ENCODE peak calls at places on chromosomes 11 and 22, in six cellular contexts. J is fibroblast of the aortic adventitia, K is AG04449, I is pancreas, N is mammary epithelial cell, D is cardiac fibroblast. E is an unnamed sample.

GRCh38 chr22:42780070-42780540 is 59.4 kb upstream of the A4GALT start:
- DNase-seq in I (no peak), K (peak), D (peak), N (peak), J (peak), E (peak)

GRCh38 chr11:128308793-128309192 is 278.6 kb downstream of the ETS1 start:
- DNase-seq in I (no peak), J (no peak), N (no peak), D (no peak), K (no peak), E (no peak)

GRCh38 chr11:118619444-118620205 is 12.2 kb downstream of the PHLDB1 start:
- DNase-seq in N (peak), J (peak), D (peak), I (no peak), K (peak), E (peak)

GRCh38 chr11:75585271-75585670 is 23.2 kb downstream of the SERPINH1 start:
- DNase-seq in D (no peak), I (no peak), N (no peak), J (no peak), K (no peak), E (no peak)

GRCh38 chr11:120710354-120711187 is 199.0 kb downstream of the GRIK4 start:
- DNase-seq in I (no peak), K (peak), D (peak), N (peak), J (peak), E (peak)

GRCh38 chr11:128409476-128409875 is 177.9 kb downstream of the ETS1 start:
- DNase-seq in K (peak), D (peak), N (peak), I (no peak), J (peak), E (peak)

GRCh38 chr11:16815047-16815767 is 76.8 kb downstream of the C11orf58 start:
- DNase-seq in D (no peak), K (no peak), J (peak), N (no peak), I (peak), E (peak)

GRCh38 chr22:41132555-41132954 is 40.2 kb downstream of the EP300 start:
- DNase-seq in N (no peak), J (no peak), I (no peak), K (no peak), D (peak), E (no peak)

GRCh38 chr22:35775339-35775738 is 57.7 kb downstream of the APOL5 start:
- DNase-seq in D (no peak), K (no peak), J (no peak), N (no peak), I (no peak), E (no peak)

GRCh38 chr22:34639911-34640310 is 426.0 kb upstream of the ISX start:
- DNase-seq in I (no peak), D (no peak), K (no peak), J (no peak), N (peak), E (no peak)

GRCh38 chr22:43567691-43568308 is 156.0 kb downstream of the MPPED1 start:
- DNase-seq in D (no peak), K (no peak), J (no peak), I (no peak), N (no peak), E (no peak)

GRCh38 chr11:2898366-2899079 is 12.9 kb upstream of the CDKN1C start:
- DNase-seq in N (peak), K (peak), I (peak), D (peak), J (peak), E (peak)

GRCh38 chr11:86346513-86346912 is 28.2 kb upstream of the CCDC81 start:
- DNase-seq in J (no peak), D (no peak), I (no peak), N (no peak), K (no peak), E (no peak)

GRCh38 chr11:121841487-121842167 is 274.4 kb downstream of the BLID start:
- DNase-seq in J (peak), D (peak), K (peak), N (no peak), I (no peak), E (peak)

GRCh38 chr11:61569701-61570100 is 11.2 kb downstream of the SYT7 start:
- DNase-seq in D (no peak), K (no peak), I (peak), N (no peak), J (no peak), E (no peak)

GRCh38 chr11:61571337-61571736 is 9.5 kb downstream of the SYT7 start:
- DNase-seq in N (no peak), J (no peak), K (no peak), I (peak), D (no peak), E (no peak)

GRCh38 chr11:61564936-61565696 is 15.8 kb downstream of the SYT7 start:
- DNase-seq in K (no peak), N (no peak), I (peak), D (no peak), J (no peak), E (no peak)

GRCh38 chr11:61571869-61572268 is 9.0 kb downstream of the SYT7 start:
- DNase-seq in N (no peak), J (no peak), D (no peak), I (peak), K (no peak), E (no peak)

GRCh38 chr11:61567286-61568061 is 13.4 kb downstream of the SYT7 start:
- DNase-seq in K (no peak), I (peak), N (peak), J (peak), D (peak), E (peak)
- TF ChIP-seq CTCF in K (peak), I (no peak), N (peak), J (peak), D (peak), E (peak)

DNA sequence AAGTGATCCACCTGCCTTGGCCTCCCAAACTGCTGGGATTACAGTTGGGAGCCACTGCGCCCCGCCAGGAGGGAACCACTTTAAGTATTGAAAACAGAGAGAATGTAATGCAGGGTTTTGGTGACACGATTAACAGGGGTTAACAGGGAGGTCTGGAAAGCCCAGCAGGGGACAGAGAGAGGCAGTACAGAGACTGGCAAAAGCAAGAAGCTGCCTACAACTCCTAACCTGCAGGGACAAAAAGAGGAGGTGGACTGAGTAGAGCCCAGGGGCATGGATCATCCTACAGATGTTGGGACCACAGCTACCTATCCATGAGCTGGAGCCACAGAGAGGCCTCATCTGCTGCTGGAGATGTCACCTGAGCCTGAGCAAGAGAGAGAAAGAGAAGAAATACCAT is 1.7 kb upstream of the SPINDOC start:
- DNase-seq in J (no peak), D (no peak), K (no peak), N (no peak), I (no peak), E (no peak)
- H3K4me3 ChIP-seq in J (no peak), D (no peak), K (no peak), N (no peak), I (no peak), E (no peak)

GRCh38 chr11:47270331-47271271 is 668 bp downstream of the MADD start:
- DNase-seq in N (peak), K (no peak), J (peak), I (no peak), D (peak), E (peak)

GRCh38 chr11:47267858-47268257 is 2.1 kb upstream of the MADD start:
- DNase-seq in N (no peak), I (peak), K (no peak), D (no peak), J (no peak), E (no peak)

GRCh38 chr11:47269002-47269828 is 718 bp upstream of the MADD start:
- DNase-seq in K (peak), N (peak), I (peak), D (peak), J (peak), E (peak)

GRCh38 chr11:47269829-47270305 is at the start of gene MADD:
- DNase-seq in I (peak), D (peak), J (peak), K (no peak), N (peak), E (peak)

DNA sequence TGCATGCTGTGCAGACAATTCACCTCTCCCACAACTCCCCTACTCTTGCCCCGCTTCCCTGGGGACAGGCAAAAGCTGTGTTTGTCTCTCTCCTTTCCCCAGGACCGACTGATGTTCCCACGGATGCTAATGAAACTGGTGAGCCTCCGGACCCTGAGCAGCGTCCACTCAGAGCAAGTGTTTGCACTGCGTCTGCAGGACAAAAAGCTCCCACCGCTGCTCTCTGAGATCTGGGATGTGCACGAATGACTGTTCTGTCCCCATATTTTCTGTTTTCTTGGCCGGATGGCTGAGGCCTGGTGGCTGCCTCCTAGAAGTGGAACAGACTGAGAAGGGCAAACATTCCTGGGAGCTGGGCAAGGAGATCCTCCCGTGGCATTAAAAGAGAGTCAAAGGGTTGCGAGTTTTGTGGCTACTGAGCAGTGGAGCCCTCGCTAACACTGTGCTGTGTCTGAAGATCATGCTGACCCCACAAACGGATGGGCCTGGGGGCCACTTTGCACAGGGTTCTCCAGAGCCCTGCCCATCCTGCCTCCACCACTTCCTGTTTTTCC is 1.4 kb upstream of the MADD start:
- DNase-seq in I (peak), K (no peak), J (no peak), N (no peak), D (no peak), E (no peak)
- TF ChIP-seq CTCF in I (no peak), K (no peak), J (no peak), N (no peak), D (no peak), E (no peak)

DNA sequence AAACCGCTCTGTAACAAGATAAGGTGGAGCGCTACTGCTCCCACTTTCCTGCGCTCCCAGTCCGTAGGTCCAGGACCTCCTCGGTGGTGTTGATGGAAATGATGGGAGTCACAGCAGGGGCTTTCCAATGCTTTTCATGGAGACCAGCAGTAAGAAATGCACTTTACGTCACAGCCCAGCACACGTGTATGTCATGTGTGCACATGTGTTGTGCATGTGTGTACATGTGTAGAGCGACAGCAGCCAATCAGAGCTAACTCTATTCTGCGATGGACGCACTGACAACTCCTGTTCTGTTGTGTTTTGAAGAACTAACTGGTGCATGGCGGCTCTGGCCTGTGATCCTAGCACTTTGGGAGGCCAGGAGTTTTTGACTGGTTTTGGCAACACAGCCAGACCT is 1.2 kb downstream of the CHID1 start:
- DNase-seq in J (no peak), D (no peak), K (no peak), I (peak), N (no peak), E (no peak)
- H3K4me3 ChIP-seq in J (peak), D (no peak), K (peak), I (no peak), N (peak), E (no peak)

DNA sequence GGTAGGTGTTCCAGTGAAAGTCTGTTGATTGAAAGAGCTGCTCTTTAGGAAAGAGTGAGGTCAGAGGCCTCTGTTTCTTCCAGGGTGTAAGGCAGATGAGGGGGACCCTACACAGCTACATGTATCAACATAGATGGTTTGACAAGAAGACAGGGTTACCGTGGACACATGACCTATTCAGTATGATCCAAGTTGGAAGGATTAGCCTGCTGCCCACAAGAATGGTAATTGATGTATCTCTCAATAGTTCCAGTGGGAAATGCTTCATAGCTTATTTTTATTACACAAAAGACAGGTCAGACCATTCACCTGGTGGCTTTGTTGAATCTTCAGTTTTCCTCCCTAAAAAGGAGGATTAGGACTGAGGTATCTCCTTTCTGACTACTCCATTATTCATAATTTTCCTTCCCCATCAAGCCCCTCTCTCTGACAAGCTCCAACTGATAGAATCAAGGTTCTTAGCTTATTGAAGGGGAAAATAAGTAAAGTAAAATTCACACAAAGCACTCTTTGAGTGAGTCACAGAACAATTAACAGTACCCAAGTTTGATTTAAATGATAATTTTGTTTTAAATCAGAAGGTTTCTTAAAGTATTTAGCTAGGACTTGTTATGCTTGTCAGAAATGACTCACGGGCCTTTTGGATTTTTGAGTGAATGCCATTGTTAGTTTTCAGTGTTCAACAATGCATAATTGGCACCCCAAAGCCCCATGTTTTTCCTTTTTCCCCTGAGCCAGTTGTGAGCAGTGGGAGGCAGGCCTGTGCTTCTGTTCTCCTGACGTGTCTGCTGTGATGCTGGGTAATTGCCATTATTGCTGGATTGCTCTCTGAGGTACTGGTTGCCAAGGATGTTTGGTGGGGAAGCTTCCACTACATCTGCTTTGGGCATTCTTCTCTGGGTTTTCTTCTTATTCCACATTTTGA is 373.2 kb downstream of the DDX10 start:
- DNase-seq in J (peak), N (peak), I (no peak), K (peak), D (peak), E (peak)
- TF ChIP-seq CTCF in J (peak), N (peak), I (no peak), K (peak), D (no peak), E (no peak)

DNA sequence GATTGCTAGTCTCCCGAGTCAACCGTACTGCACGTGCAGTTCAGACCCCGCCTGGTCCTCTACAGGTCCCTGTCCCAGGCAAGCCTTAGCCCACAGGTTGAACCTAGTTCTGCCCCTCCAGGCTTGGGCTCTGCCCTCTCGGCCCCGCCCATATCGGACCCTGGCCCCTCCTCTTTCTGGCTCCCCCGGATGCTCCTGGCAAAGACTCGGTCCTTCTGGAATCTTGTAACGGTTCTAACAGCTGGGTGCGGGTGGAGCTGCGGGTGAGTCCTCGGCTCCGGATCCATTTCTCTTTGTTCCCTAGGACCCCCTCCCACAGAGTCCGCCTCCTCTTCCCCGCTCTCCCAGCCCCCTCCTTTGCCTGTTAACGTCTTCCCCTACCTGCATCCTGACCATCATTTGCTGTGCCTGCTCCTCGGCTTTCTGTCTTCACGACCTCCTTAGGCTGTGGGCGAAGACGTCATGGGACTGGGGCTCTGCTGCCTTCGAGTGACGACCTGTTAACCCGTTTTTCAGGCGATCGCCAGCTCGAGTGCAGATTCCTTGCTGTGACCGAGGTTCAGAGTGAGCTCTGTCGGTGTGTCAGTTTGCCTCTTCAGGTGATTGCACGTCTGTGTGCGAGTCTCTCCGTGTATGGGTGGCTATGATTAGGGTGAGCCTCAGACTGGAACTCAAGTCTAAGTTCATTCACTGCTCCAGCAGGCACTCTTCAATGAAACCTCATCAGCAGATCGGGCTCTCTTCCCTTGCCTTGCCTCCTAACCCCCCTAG is at the start of gene DNHD1:
- DNase-seq in J (no peak), K (no peak), N (no peak), D (no peak), I (no peak), E (no peak)
- H3K4me3 ChIP-seq in J (no peak), K (no peak), N (no peak), D (no peak), I (no peak), E (no peak)

GRCh38 chr11:20759541-20759940 is 90.2 kb downstream of the NELL1 start:
- DNase-seq in K (no peak), J (no peak), D (no peak), N (no peak), I (no peak), E (no peak)

DNA sequence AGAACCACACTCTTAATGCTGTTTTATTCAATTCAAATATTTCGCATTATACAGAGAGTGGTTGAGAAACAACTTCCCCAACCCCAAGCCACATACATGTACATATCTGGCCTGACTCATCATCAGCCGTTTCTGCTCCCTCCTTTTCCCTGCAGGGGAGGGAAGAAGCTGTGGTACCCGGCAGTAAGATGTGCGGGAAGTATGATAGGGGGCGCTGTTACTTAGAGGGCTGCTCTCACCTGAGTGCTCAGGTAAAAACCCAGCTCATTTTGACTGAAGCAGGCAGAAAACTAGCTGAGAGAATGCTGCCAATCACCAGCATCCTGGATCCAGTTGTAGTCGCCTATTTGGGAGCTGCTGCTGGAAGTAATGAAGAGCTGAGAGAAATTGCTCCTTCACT is 85.6 kb downstream of the NELL1 start:
- DNase-seq in N (peak), K (no peak), D (no peak), J (no peak), I (no peak), E (no peak)
- TF ChIP-seq CTCF in N (no peak), K (no peak), D (no peak), J (no peak), I (no peak), E (no peak)

DNA sequence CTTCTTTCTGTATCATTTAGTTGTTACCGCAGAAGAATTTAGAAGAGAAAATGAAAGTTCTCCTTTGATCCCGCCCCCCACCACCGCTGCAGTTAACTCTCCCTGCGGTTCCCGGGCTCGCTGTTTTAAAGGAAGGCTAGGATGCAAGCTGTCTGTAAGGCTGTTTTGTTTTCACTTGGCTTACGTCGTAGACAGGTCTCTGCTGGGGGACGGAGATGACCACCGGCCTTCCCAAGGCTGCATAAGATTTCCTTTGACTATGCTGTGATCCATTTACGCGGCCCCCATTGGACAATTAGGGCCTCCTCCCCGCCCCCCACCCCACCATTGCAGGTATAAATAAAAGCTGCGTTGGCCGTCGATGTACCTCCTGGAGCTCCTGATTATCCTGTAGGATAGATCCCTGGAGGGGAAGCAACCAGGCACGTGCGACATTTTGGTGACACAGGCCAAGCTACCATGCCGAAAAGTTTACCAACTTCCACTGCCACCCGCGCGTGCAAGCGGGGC is 1.4 kb upstream of the CPT1A start:
- DNase-seq in I (no peak), J (peak), D (peak), N (no peak), K (no peak), E (peak)
- H3K4me3 ChIP-seq in I (no peak), J (peak), D (peak), N (peak), K (peak), E (peak)

GRCh38 chr11:41177791-41178190 is 281.7 kb downstream of the LRRC4C start:
- DNase-seq in D (no peak), J (no peak), K (no peak), I (no peak), N (peak), E (no peak)

GRCh38 chr11:41175304-41175972 is 284.0 kb downstream of the LRRC4C start:
- DNase-seq in I (no peak), D (no peak), K (no peak), J (no peak), N (peak), E (no peak)
- TF ChIP-seq CTCF in I (no peak), D (no peak), K (no peak), J (no peak), N (peak), E (no peak)

GRCh38 chr11:83027794-83028193 is 43.9 kb downstream of the RAB30 start:
- DNase-seq in K (no peak), N (no peak), I (no peak), J (no peak), D (no peak), E (no peak)
- H3K4me3 ChIP-seq in K (no peak), N (no peak), I (no peak), J (no peak), D (no peak), E (no peak)